ENCODE peak calls at places on chromosomes 2 and 18, in six cellular contexts. N is AG09319, B is sigmoid colon, C is stomach, Q is progenitor cell of endocrine pancreas, H is fibroblast of mammary gland. F is an unnamed sample.
A peak's percentile ranks its signal among the peaks of the same experiment; 100 is the strongest.

GRCh38 chr18:57819671-57820460 is 16.8 kb upstream of the ATP8B1 start:
- DNase-seq in B (no peak), N (peak; percentile 52), H (peak; percentile 86), C (peak; percentile 83), Q (no peak), F (no peak)

GRCh38 chr2:98269274-98269673 is 77.0 kb upstream of the CNGA3 start:
- DNase-seq in Q (no peak), B (no peak), C (no peak), N (peak; percentile 15), H (peak; percentile 62), F (no peak)

GRCh38 chr2:89833780-89834117 is 1142.3 kb downstream of the RPIA start:
- DNase-seq in B (no peak), C (no peak), N (no peak), Q (no peak), H (peak; percentile 47), F (no peak)

GRCh38 chr2:239252433-239253200 is 148.2 kb downstream of the HDAC4 start:
- DNase-seq in B (peak; percentile 86), N (no peak), H (no peak), C (no peak), Q (no peak), F (no peak)

GRCh38 chr2:19801367-19802087 is 100.3 kb downstream of the TTC32 start:
- DNase-seq in C (peak; percentile 82), H (peak; percentile 98), N (peak; percentile 83), Q (no peak), B (peak; percentile 94), F (no peak)

GRCh38 chr2:222451270-222451674 is 26.9 kb downstream of the SGPP2 start:
- DNase-seq in H (no peak), N (no peak), C (no peak), Q (no peak), B (no peak), F (no peak)

GRCh38 chr18:30674619-30675018 is 367.9 kb downstream of the DSC3 start:
- DNase-seq in C (no peak), H (no peak), N (no peak), Q (no peak), B (no peak), F (no peak)

GRCh38 chr2:206611191-206611590 is 31.1 kb upstream of the FAM237A start:
- DNase-seq in Q (no peak), N (no peak), H (no peak), C (no peak), B (no peak), F (no peak)

GRCh38 chr2:161905389-161906046 is 168.5 kb downstream of the DPP4 start:
- DNase-seq in N (peak; percentile 2), C (no peak), B (no peak), Q (no peak), H (peak; percentile 5), F (no peak)

GRCh38 chr2:63950414-63950813 is 68.8 kb downstream of the VPS54 start:
- DNase-seq in B (no peak), H (no peak), C (no peak), Q (no peak), N (no peak), F (no peak)

GRCh38 chr2:195766691-195767090 is 109.7 kb downstream of the SLC39A10 start:
- DNase-seq in H (no peak), C (no peak), Q (no peak), B (no peak), N (no peak), F (no peak)

GRCh38 chr2:17763641-17764333 is 9.8 kb downstream of the GEN1 start:
- DNase-seq in Q (no peak), H (no peak), C (no peak), B (no peak), N (no peak), F (no peak)

GRCh38 chr2:57218206-57218605 is 828.4 kb upstream of the VRK2 start:
- DNase-seq in Q (no peak), N (no peak), B (no peak), H (no peak), C (no peak), F (no peak)

GRCh38 chr2:18752667-18753422 is 163.5 kb upstream of the NT5C1B start:
- DNase-seq in Q (no peak), H (peak; percentile 31), N (no peak), C (no peak), B (no peak), F (no peak)

GRCh38 chr2:125745514-125745913 is 910.4 kb upstream of the GYPC start:
- DNase-seq in N (no peak), Q (peak; percentile 18), B (no peak), H (peak; percentile 1), C (no peak), F (no peak)

GRCh38 chr18:21242141-21243040 is at the start of gene GREB1L:
- DNase-seq in H (peak; percentile 59), N (peak; percentile 11), B (no peak), C (peak; percentile 63), Q (peak; percentile 74), F (peak; percentile 71)

GRCh38 chr2:24360050-24360962 is at the start of gene ITSN2:
- DNase-seq in N (peak; percentile 18), H (peak; percentile 38), Q (peak; percentile 60), B (peak; percentile 88), C (peak; percentile 82), F (peak; percentile 61)

GRCh38 chr2:7825591-7826312 is 856.1 kb upstream of the ID2 start:
- DNase-seq in Q (no peak), B (no peak), N (no peak), C (no peak), H (peak; percentile 53), F (no peak)

GRCh38 chr18:72086421-72086820 is 457.7 kb downstream of the CBLN2 start:
- DNase-seq in H (peak; percentile 33), B (no peak), C (no peak), N (no peak), Q (no peak), F (no peak)

GRCh38 chr2:240344904-240345303 is 90.6 kb upstream of the GPC1 start:
- DNase-seq in B (no peak), N (no peak), H (peak; percentile 32), C (no peak), Q (no peak), F (no peak)
- TF ChIP-seq CTCF in B (no peak), N (no peak), H (peak; percentile 1), C (no peak), Q (no peak), F (no peak)

DNA sequence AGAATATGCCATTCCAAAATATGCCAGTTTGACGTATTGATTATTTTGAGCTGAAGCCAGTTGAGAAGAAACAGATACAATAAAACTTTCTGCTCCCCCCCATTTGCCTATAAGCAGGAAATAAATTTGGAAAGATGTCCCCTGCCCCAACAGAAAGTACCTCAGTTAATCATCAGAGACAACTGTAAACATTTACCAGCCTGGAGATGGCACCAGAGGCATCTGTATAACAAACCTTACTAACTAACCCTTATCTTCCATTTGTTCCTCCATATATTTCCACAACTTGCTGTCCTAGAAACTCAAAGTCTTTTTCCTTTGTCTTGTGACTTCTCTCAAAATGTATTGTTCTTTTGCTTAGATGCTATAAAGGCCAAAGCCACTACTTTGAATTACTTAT is 93.8 kb downstream of the AKAIN1 start:
- DNase-seq in C (no peak), Q (no peak), B (no peak), N (no peak), H (no peak), F (no peak)
- TF ChIP-seq CTCF in C (no peak), Q (no peak), B (no peak), N (no peak), H (no peak), F (no peak)

DNA sequence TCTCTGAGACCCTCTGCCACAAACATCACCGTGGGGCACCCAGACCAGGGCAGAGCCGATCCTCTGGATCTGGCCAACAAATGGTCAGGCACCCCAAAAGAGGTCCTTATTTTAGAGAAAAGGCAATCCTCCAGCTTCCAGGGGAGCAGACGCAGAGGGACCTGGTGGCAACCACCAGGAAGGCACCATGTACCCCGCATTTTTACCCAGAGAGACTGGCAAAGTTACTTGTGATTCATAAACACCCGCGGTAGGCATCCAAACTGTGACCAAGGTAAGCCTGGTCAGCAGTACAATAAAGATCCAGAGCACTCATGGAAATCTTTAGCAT is 10.5 kb downstream of the LIMS2 start:
- DNase-seq in B (no peak), C (no peak), Q (no peak), H (no peak), N (no peak), F (no peak)
- TF ChIP-seq CTCF in B (no peak), C (no peak), Q (no peak), H (no peak), N (no peak), F (no peak)

GRCh38 chr2:216987176-216987809 is 127.4 kb upstream of the TNP1 start:
- DNase-seq in B (peak; percentile 75), H (peak; percentile 10), N (no peak), C (no peak), Q (no peak), F (no peak)

GRCh38 chr2:216985658-216986141 is 125.8 kb upstream of the TNP1 start:
- DNase-seq in H (no peak), Q (no peak), N (no peak), B (no peak), C (no peak), F (no peak)

GRCh38 chr2:216992056-216992455 is 132.2 kb upstream of the TNP1 start:
- DNase-seq in B (no peak), Q (no peak), H (peak; percentile 7), N (no peak), C (no peak), F (no peak)

GRCh38 chr2:216991563-216991962 is 131.7 kb upstream of the TNP1 start:
- DNase-seq in H (peak; percentile 32), Q (no peak), C (no peak), B (peak; percentile 80), N (no peak), F (no peak)

GRCh38 chr2:216989335-216990129 is 129.7 kb upstream of the TNP1 start:
- DNase-seq in C (no peak), H (peak; percentile 11), Q (no peak), B (no peak), N (no peak), F (no peak)
- TF ChIP-seq CTCF in C (no peak), H (no peak), Q (no peak), B (no peak), N (peak; percentile 13), F (no peak)

DNA sequence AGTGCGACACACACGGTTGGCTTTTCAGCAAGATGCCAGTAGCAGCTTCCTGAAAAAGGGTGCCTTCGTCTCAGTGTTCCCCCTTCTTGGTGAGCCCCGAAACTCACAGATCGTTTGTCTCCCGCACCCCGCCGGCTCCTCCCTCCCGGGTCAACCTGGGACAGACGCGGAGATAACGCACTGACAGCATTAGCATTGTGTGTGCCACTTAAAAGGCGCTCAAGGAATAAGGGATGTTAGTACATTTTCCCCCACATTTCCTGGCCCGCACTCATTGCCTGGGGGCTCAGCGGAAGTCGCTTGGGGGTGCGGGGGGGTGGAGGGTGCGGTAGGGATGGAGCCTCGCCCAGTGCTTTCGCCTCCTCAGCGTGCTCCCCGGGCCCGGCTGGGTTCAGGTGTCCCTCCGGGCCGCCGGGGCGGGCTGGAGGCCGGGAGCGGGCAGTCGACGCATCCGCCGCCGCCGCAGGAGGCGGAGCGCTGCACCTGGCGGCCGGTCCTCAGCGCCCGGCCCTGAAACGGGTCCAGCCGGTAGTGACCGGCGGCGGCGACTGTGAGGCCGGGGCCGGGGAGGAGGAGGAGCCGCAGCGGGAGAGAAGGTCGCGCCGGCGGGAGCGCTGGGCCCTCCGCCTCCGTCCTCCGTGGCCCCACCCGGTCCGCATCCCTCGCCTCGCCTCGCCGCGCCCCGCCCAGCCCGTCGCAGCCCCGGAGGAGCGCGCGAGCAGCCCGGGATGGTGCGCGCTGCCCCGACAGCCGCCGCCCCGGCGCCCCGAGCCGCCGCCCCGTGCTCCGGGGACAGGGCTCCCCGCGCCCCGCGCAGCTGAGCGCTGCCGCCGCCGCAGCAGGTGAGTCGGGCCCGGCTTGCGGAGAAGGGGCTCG is at the start of gene MFSD6:
- DNase-seq in H (no peak), B (peak; percentile 77), Q (peak; percentile 60), N (no peak), C (peak; percentile 74), F (peak; percentile 53)
- TF ChIP-seq CTCF in H (no peak), B (no peak), Q (no peak), N (no peak), C (no peak), F (no peak)

F was measured in mesothelial cell of epicardium.